ENCODE peak calls at places on chromosomes 2 and 18, in six cellular contexts. Q is right atrium auricular region, D is breast epithelium, K is endothelial cell, H is GM20000, J is Calu3. F is an unnamed sample.

GRCh38 chr2:118975133-118975532 is 33.1 kb downstream of the MARCO start:
- DNase-seq in Q (no peak), D (no peak), K (no peak), H (no peak), J (no peak), F (no peak)

GRCh38 chr2:67650292-67651133 is 253.4 kb downstream of the ETAA1 start:
- DNase-seq in Q (peak), D (peak), K (peak), H (peak), J (peak), F (no peak)

GRCh38 chr2:147327636-147328035 is 517.2 kb upstream of the ACVR2A start:
- DNase-seq in Q (no peak), D (no peak), K (no peak), H (peak), J (no peak), F (no peak)

GRCh38 chr2:25491966-25492532 is 150.3 kb upstream of the DNMT3A start:
- DNase-seq in Q (no peak), D (no peak), K (no peak), H (no peak), J (no peak), F (no peak)

GRCh38 chr2:181955010-181955409 is 30.6 kb upstream of the PPP1R1C start:
- DNase-seq in Q (no peak), D (no peak), K (no peak), H (no peak), J (no peak), F (no peak)

GRCh38 chr2:237432484-237433092 is 18.6 kb upstream of the COL6A3 start:
- DNase-seq in Q (no peak), D (no peak), K (no peak), H (no peak), J (peak), F (no peak)

GRCh38 chr2:205435970-205436369 is 246.3 kb upstream of the NRP2 start:
- DNase-seq in Q (no peak), D (no peak), K (no peak), H (no peak), J (no peak), F (no peak)

GRCh38 chr2:235480614-235481013 is 13.2 kb upstream of the AGAP1 start:
- DNase-seq in Q (no peak), D (no peak), K (no peak), H (no peak), J (no peak), F (no peak)

GRCh38 chr2:288002-288742 is at the start of gene ALKAL2:
- DNase-seq in Q (no peak), D (no peak), K (peak), H (peak), J (peak), F (no peak)

GRCh38 chr2:29246388-29247300 is 131.4 kb downstream of the CLIP4 start:
- DNase-seq in Q (no peak), D (no peak), K (no peak), H (no peak), J (no peak), F (no peak)

GRCh38 chr2:44537264-44537663 is 175.5 kb downstream of the CAMKMT start:
- DNase-seq in Q (no peak), D (no peak), K (no peak), H (no peak), J (no peak), F (no peak)

GRCh38 chr2:77567723-77568122 is 45.5 kb upstream of the LRRTM4 start:
- DNase-seq in Q (no peak), D (no peak), K (no peak), H (no peak), J (no peak), F (no peak)

GRCh38 chr2:43041661-43042360 is 184.6 kb downstream of the ZFP36L2 start:
- DNase-seq in Q (no peak), D (no peak), K (peak), H (no peak), J (peak), F (no peak)

GRCh38 chr2:219059725-219060682 is 717 bp downstream of the IHH start:
- DNase-seq in Q (no peak), D (no peak), K (peak), H (peak), J (peak), F (no peak)

GRCh38 chr2:132797551-132797950 is 127.5 kb upstream of the LYPD1 start:
- DNase-seq in Q (no peak), D (no peak), K (no peak), H (no peak), J (no peak), F (no peak)

GRCh38 chr2:96870631-96871255 is 863 bp upstream of the SEMA4C start:
- DNase-seq in Q (no peak), D (peak), K (no peak), H (no peak), J (no peak), F (no peak)

GRCh38 chr2:115389898-115390297 is 947.5 kb downstream of the DPP10 start:
- DNase-seq in Q (no peak), D (no peak), K (no peak), H (no peak), J (no peak), F (no peak)

GRCh38 chr2:3189076-3189591 is 188.5 kb downstream of the EIPR1 start:
- DNase-seq in Q (no peak), D (peak), K (no peak), H (no peak), J (no peak), F (no peak)

GRCh38 chr2:173720310-173720709 is 244.9 kb downstream of the SP3 start:
- DNase-seq in Q (no peak), D (no peak), K (no peak), H (no peak), J (no peak), F (no peak)

GRCh38 chr18:80168982-80169381 is 59.9 kb downstream of the ADNP2 start:
- DNase-seq in Q (no peak), D (no peak), K (no peak), H (no peak), J (no peak), F (no peak)

GRCh38 chr2:181810823-181811695 is 80.5 kb upstream of the ITPRID2 start:
- DNase-seq in Q (no peak), D (no peak), K (no peak), H (no peak), J (peak), F (no peak)

GRCh38 chr2:131040661-131041401 is 52.4 kb downstream of the FAM168B start:
- DNase-seq in Q (peak), D (no peak), K (no peak), H (no peak), J (no peak), F (no peak)

GRCh38 chr18:5986257-5986909 is 91.1 kb upstream of the TMEM200C start:
- DNase-seq in Q (no peak), D (no peak), K (no peak), H (no peak), J (no peak), F (no peak)

GRCh38 chr18:74562775-74563174 is 28.5 kb downstream of the CNDP1 start:
- DNase-seq in Q (no peak), D (no peak), K (no peak), H (no peak), J (no peak), F (no peak)

GRCh38 chr2:211416373-211416772 is 860.0 kb downstream of the CPS1 start:
- DNase-seq in Q (no peak), D (no peak), K (no peak), H (no peak), J (no peak), F (no peak)

GRCh38 chr2:32011566-32011960 is 755 bp upstream of the MEMO1 start:
- DNase-seq in Q (no peak), D (no peak), K (no peak), H (no peak), J (no peak), F (no peak)

GRCh38 chr2:156580501-156580900 is 144.3 kb downstream of the GPD2 start:
- DNase-seq in Q (no peak), D (no peak), K (no peak), H (no peak), J (no peak), F (no peak)

GRCh38 chr2:226652388-226652787 is 147.2 kb downstream of the IRS1 start:
- DNase-seq in Q (no peak), D (no peak), K (no peak), H (no peak), J (peak), F (no peak)

GRCh38 chr2:24121469-24121868 is 1.7 kb downstream of the PFN4 start:
- DNase-seq in Q (no peak), D (no peak), K (no peak), H (no peak), J (no peak), F (no peak)

GRCh38 chr2:23803965-23804542 is 122.9 kb downstream of the ATAD2B start:
- DNase-seq in Q (no peak), D (no peak), K (peak), H (no peak), J (peak), F (no peak)

GRCh38 chr2:95091885-95092555 is 29.6 kb downstream of the MRPS5 start:
- DNase-seq in Q (no peak), D (no peak), K (no peak), H (no peak), J (no peak), F (no peak)

GRCh38 chr2:97781981-97782380 is 68.6 kb downstream of the ZAP70 start:
- DNase-seq in Q (no peak), D (no peak), K (no peak), H (no peak), J (no peak), F (no peak)

GRCh38 chr2:99989905-99990304 is 152.5 kb downstream of the AFF3 start:
- DNase-seq in Q (no peak), D (no peak), K (peak), H (no peak), J (no peak), F (no peak)

GRCh38 chr2:69163556-69163955 is 150.6 kb downstream of the ANTXR1 start:
- DNase-seq in Q (no peak), D (no peak), K (no peak), H (no peak), J (no peak), F (no peak)

GRCh38 chr2:64363848-64364247 is 90.1 kb upstream of the LGALSL start:
- DNase-seq in Q (peak), D (no peak), K (no peak), H (no peak), J (no peak), F (no peak)

GRCh38 chr2:64267699-64268098 is 123.5 kb upstream of the PELI1 start:
- DNase-seq in Q (no peak), D (peak), K (no peak), H (no peak), J (no peak), F (no peak)

GRCh38 chr2:157890960-157891629 is 15.0 kb upstream of the ACVR1 start:
- DNase-seq in Q (no peak), D (no peak), K (no peak), H (no peak), J (no peak), F (no peak)

GRCh38 chr2:135951071-135951583 is 34.3 kb downstream of the DARS1 start:
- DNase-seq in Q (no peak), D (no peak), K (no peak), H (no peak), J (no peak), F (no peak)

GRCh38 chr2:106572541-106573148 is 85.5 kb downstream of the CD8B2 start:
- DNase-seq in Q (no peak), D (no peak), K (peak), H (no peak), J (peak), F (no peak)
- TF ChIP-seq CTCF in Q (peak), D (no peak), K (peak), H (no peak), J (peak), F (peak)

GRCh38 chr18:63511285-63511684 is 30.9 kb upstream of the SERPINB12 start:
- DNase-seq in Q (no peak), D (no peak), K (peak), H (no peak), J (peak), F (no peak)

GRCh38 chr18:63506336-63506646 is 29.5 kb downstream of the SERPINB5 start:
- DNase-seq in Q (no peak), D (no peak), K (no peak), H (no peak), J (no peak), F (no peak)

GRCh38 chr18:63508634-63509033 is 31.9 kb downstream of the SERPINB5 start:
- DNase-seq in Q (no peak), D (no peak), K (no peak), H (no peak), J (no peak), F (no peak)

DNA sequence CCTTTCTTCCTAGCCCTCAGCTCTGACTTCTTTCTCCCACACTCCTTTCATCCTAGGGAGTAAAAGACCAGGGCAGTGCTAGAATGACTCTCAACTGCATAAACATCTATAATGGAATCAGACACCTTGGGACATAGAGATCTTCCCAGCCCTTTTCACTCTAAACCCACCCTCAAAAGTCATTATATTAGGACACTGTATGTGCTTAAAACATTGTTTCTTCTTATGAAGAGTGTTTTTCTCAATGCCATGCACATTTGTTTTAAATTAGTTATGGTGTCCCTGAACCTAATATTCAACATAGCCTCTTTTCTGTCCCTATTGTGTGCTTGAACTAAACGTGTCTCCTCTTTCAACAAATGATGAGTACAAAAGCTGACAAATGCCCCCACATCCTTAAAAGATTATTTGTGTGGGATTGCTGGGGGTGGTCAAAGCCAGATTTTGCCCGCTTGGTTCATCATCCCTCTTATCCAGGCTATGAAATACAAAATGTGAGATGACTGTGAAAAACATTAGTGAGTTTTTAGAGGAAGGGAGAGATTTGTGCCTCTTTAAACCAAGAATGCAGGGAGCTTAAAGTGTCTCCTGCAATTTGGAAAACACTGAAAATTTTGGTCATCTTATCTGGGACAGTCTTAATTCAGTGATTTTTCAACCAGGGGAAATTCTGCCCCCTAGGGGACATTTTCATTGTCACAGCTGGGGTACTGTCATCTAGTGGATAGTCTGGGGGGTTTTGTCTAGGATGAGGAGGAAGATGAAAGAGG is 29.0 kb downstream of the SERPINB5 start:
- DNase-seq in Q (no peak), D (no peak), K (peak), H (peak), J (peak), F (no peak)
- TF ChIP-seq CTCF in Q (peak), D (no peak), K (peak), H (peak), J (peak), F (peak)

GRCh38 chr2:47310801-47311560 is 92.0 kb upstream of the MSH2 start:
- DNase-seq in Q (no peak), D (peak), K (no peak), H (no peak), J (peak), F (no peak)
- TF ChIP-seq CTCF in Q (no peak), D (no peak), K (no peak), H (no peak), J (no peak), F (no peak)

DNA sequence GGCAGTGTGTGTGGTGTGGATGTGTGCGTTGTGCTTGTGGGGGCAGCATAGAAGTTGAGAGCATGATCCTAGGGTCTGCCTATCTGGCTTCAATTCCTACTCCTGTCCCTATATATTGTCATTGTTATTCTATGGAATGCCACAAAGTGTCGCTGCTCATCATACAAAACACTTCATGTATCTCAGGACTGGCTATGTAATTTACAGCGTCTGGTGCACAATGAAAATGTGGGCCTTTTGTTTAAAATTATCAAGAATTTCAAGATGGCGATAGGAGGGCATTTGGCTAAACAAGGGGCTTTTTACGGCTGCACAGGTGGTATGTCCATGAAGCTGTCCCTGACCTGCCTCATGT is 3.4 kb downstream of the SERPINB2 start:
- DNase-seq in Q (no peak), D (no peak), K (no peak), H (peak), J (no peak), F (peak)
- TF ChIP-seq CTCF in Q (no peak), D (no peak), K (no peak), H (no peak), J (no peak), F (peak)

GRCh38 chr2:188976545-188977268 is 2.5 kb downstream of the COL3A1 start:
- DNase-seq in Q (no peak), D (no peak), K (no peak), H (no peak), J (no peak), F (no peak)
- TF ChIP-seq CTCF in Q (peak), D (no peak), K (peak), H (peak), J (peak), F (no peak)

GRCh38 chr2:185291035-185291647 is 447.5 kb upstream of the FSIP2 start:
- DNase-seq in Q (no peak), D (no peak), K (peak), H (no peak), J (peak), F (no peak)
- TF ChIP-seq CTCF in Q (peak), D (no peak), K (peak), H (peak), J (peak), F (peak)

GRCh38 chr2:73851274-73851673 is 22.5 kb downstream of the STAMBP start:
- DNase-seq in Q (no peak), D (no peak), K (no peak), H (no peak), J (peak), F (no peak)
- TF ChIP-seq CTCF in Q (no peak), D (no peak), K (peak), H (no peak), J (no peak), F (peak)

DNA sequence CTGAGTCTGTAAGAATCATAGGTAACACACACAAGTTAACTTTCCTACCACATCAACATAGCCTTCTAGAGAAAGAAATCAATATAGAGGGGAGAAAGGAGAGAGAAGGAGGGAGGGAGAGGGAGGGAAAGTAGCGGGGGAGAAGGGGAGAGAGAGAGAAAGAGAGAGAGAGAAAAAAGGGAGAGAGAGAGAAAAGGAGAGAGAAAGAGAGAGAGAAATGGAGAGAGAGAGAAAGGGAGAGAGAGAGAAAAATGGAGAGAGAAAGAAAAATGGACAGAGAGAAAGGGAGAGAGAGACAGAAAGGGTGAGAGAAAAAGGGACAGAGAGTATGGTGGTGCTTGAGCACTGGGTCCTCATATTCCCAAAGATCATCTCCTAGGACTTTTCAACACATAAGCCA is 591.7 kb downstream of the ZEB2 start:
- DNase-seq in Q (no peak), D (no peak), K (no peak), H (no peak), J (no peak), F (no peak)
- TF ChIP-seq CTCF in Q (no peak), D (no peak), K (no peak), H (no peak), J (no peak), F (no peak)

GRCh38 chr2:101253013-101253712 is 477 bp downstream of the CNOT11 start:
- DNase-seq in Q (peak), D (peak), K (peak), H (peak), J (peak), F (no peak)

GRCh38 chr2:101249826-101250225 is 2.9 kb upstream of the CNOT11 start:
- DNase-seq in Q (no peak), D (no peak), K (no peak), H (no peak), J (no peak), F (no peak)

GRCh38 chr2:101253713-101254085 is 1.0 kb downstream of the CNOT11 start:
- DNase-seq in Q (no peak), D (no peak), K (no peak), H (no peak), J (no peak), F (no peak)

GRCh38 chr2:101251844-101252407 is 760 bp upstream of the CNOT11 start:
- DNase-seq in Q (no peak), D (peak), K (peak), H (no peak), J (peak), F (no peak)

GRCh38 chr2:101252408-101253012 is at the start of gene CNOT11:
- DNase-seq in Q (peak), D (peak), K (peak), H (peak), J (peak), F (peak)
- TF ChIP-seq CTCF in Q (no peak), D (peak), K (no peak), H (no peak), J (no peak), F (no peak)

GRCh38 chr2:105782123-105782522 is 37.4 kb downstream of the NCK2 start:
- DNase-seq in Q (no peak), D (no peak), K (no peak), H (no peak), J (no peak), F (no peak)
- TF ChIP-seq CTCF in Q (no peak), D (no peak), K (no peak), H (no peak), J (no peak), F (no peak)